ENCODE peak calls at places on chromosome X, in ten cellular contexts. U, B, E, I, Y, P, H, L, W and N are unnamed samples.

GRCh38 chrX:13721819-13722527 is 12.4 kb downstream of the TRAPPC2 start:
- DNase-seq in U (no peak), I (no peak), H (no peak), W (no peak), Y (peak), P (peak), B (no peak), L (no peak), E (no peak), N (no peak)

GRCh38 chrX:44203791-44204190 is 139.7 kb downstream of the EFHC2 start:
- DNase-seq in Y (no peak), E (no peak), H (peak), W (no peak), U (no peak), L (no peak), I (no peak), P (peak), B (no peak), N (no peak)

GRCh38 chrX:135424469-135424868 is 2.7 kb downstream of the SMIM10L2A start:
- DNase-seq in Y (no peak), W (no peak), L (no peak), E (no peak), I (no peak), U (no peak), P (no peak), B (no peak), H (no peak), N (no peak)

GRCh38 chrX:153870288-153870690 is 15.7 kb downstream of the L1CAM start:
- DNase-seq in I (no peak), B (peak), W (no peak), H (no peak), L (no peak), P (no peak), U (no peak), Y (no peak), E (no peak), N (no peak)

GRCh38 chrX:45322382-45322781 is 121.7 kb upstream of the DIPK2B start:
- DNase-seq in U (peak), L (no peak), I (no peak), H (peak), Y (peak), E (no peak), P (peak), B (no peak), W (peak), N (peak)

GRCh38 chrX:114152130-114152529 is 431.8 kb upstream of the HTR2C start:
- DNase-seq in I (no peak), W (peak), E (no peak), B (no peak), P (peak), H (no peak), Y (peak), U (peak), L (no peak), N (no peak)

GRCh38 chrX:138756234-138756633 is 44.7 kb upstream of the FGF13 start:
- DNase-seq in I (no peak), Y (peak), U (peak), W (no peak), H (peak), P (peak), L (no peak), E (no peak), B (no peak), N (no peak)

GRCh38 chrX:36434521-36434920 is 515.0 kb downstream of the CFAP47 start:
- DNase-seq in U (no peak), H (no peak), W (no peak), B (no peak), I (no peak), P (no peak), Y (no peak), L (no peak), E (no peak), N (no peak)

GRCh38 chrX:134512566-134512965 is 52.6 kb downstream of the HPRT1 start:
- DNase-seq in Y (peak), L (no peak), B (no peak), W (peak), U (peak), E (no peak), H (peak), P (peak), I (no peak), N (no peak)

GRCh38 chrX:149504226-149504914 is 736 bp downstream of the IDS start:
- DNase-seq in B (peak), H (peak), U (peak), L (peak), Y (no peak), I (peak), E (no peak), W (no peak), P (no peak), N (peak)
- H3K4me3 ChIP-seq in B (peak), H (peak), U (peak), L (peak), Y (peak), I (peak), E (peak), W (peak), P (peak), N (peak)

GRCh38 chrX:8245411-8245810 is 74.3 kb upstream of the VCX2 start:
- DNase-seq in U (no peak), Y (no peak), P (peak), W (no peak), I (no peak), H (peak), L (no peak), B (no peak), E (no peak), N (no peak)
- H3K4me3 ChIP-seq in U (no peak), Y (no peak), P (no peak), W (no peak), I (no peak), H (no peak), L (no peak), B (no peak), E (no peak), N (no peak)

DNA sequence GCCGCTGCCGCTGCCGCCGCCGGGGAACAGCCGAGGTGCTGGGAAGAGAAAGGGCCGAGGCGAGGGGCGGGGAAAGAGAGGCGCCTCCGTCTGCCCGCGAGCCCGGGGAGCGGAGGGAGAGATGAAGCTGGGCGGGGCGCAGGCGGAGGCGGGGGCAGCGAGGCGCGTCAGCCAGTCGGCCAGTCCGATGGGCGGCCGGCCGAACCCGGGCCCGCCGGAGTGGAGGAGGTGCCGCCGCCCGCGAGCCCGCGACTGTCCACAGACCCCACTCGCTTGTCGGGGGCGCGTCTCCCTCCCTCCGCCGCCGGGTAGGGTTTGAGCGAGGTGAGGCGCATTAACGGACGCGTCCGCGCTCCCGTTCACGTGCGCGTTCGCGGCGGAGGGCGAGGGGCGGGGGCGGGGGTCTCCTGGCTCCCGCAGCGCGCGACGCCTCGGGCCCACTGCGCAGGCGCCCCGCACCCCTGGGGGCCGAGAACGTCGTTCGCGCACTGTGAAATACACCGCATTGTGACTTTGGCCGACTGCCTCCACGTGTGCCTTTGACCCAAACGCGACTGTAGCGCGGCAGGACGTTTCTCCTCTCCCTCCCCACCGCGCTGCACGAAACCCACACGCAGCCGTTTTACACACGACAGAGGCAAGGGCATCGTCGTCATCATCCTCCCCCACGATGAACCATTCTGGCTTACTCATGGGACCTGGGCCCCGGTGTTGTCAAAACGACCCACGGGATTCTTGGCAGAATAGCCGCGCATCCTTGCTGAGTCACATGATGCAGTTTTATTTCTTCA is at the start of gene NUDT11:
- DNase-seq in P (peak), W (peak), B (peak), L (peak), H (peak), E (no peak), I (peak), Y (peak), U (peak), N (peak)
- H3K4me3 ChIP-seq in P (peak), W (peak), B (peak), L (peak), H (peak), E (peak), I (no peak), Y (peak), U (peak), N (peak)

GRCh38 chrX:107934262-107934661 is 47.9 kb downstream of the TEX13B start:
- DNase-seq in Y (no peak), I (no peak), B (no peak), W (no peak), P (no peak), U (no peak), H (no peak), L (no peak), E (no peak), N (no peak)

GRCh38 chrX:107935664-107936433 is 46.3 kb downstream of the TEX13B start:
- DNase-seq in E (no peak), P (peak), W (peak), U (peak), L (no peak), H (peak), B (no peak), I (no peak), Y (peak), N (no peak)

GRCh38 chrX:107940095-107940494 is 42.1 kb downstream of the TEX13B start:
- DNase-seq in E (no peak), U (no peak), B (no peak), I (no peak), P (no peak), H (no peak), L (no peak), Y (no peak), W (no peak), N (no peak)

GRCh38 chrX:107936434-107936730 is 45.8 kb downstream of the TEX13B start:
- DNase-seq in P (peak), H (peak), B (no peak), I (no peak), L (no peak), U (no peak), E (no peak), Y (no peak), W (no peak), N (no peak)

GRCh38 chrX:107935200-107935599 is 47.0 kb downstream of the TEX13B start:
- DNase-seq in U (peak), I (no peak), E (no peak), P (peak), W (peak), L (no peak), B (no peak), Y (peak), H (peak), N (no peak)
- H3K4me3 ChIP-seq in U (peak), I (no peak), E (peak), P (peak), W (peak), L (no peak), B (no peak), Y (no peak), H (peak), N (no peak)

DNA sequence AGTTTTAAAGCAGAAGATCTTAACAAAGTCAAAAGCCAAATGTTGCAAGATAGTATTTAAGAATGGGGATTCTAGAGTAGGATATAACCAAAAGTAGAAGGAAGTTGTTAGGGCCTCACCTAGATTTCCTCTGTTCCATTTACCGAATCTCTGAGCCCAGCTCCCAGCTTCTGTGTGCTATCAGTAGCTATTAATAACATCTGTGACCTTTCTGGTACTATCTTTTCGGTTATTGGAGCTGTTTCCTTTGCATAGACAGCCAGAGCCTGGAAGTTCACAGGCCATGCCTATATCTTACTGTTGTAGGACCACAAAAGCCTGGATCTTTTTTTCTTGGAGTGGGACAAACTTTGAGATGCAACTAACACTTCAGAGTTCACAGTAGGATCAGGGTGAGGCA is 244.2 kb downstream of the PPP1R2C start:
- DNase-seq in P (no peak), L (no peak), U (no peak), E (no peak), I (no peak), H (no peak), Y (no peak), B (no peak), W (no peak), N (no peak)
- H3K4me3 ChIP-seq in P (no peak), L (no peak), U (no peak), E (no peak), I (no peak), H (no peak), Y (no peak), B (no peak), W (no peak), N (no peak)

GRCh38 chrX:2484721-2485459 is 15.9 kb downstream of the DHRSX start:
- DNase-seq in Y (peak), B (peak), H (peak), U (no peak), P (peak), W (peak), E (no peak), I (no peak), L (no peak), N (no peak)
- H3K4me3 ChIP-seq in Y (no peak), B (no peak), H (peak), U (no peak), P (no peak), W (peak), E (peak), I (no peak), L (no peak), N (no peak)

GRCh38 chrX:37779857-37780256 is at the start of gene CYBB:
- DNase-seq in Y (no peak), B (no peak), U (no peak), H (no peak), L (no peak), I (no peak), W (no peak), E (no peak), P (no peak), N (peak)
- H3K4me3 ChIP-seq in Y (no peak), B (peak), U (no peak), H (no peak), L (peak), I (no peak), W (no peak), E (no peak), P (no peak), N (peak)

GRCh38 chrX:30819080-30819479 is 70.0 kb downstream of the TAB3 start:
- DNase-seq in I (no peak), W (no peak), P (no peak), B (no peak), H (no peak), Y (no peak), L (no peak), U (no peak), E (no peak), N (no peak)

GRCh38 chrX:30816079-30816478 is 73.0 kb downstream of the TAB3 start:
- DNase-seq in P (no peak), I (no peak), E (no peak), W (no peak), B (no peak), L (no peak), U (no peak), Y (no peak), H (no peak), N (no peak)

GRCh38 chrX:30812326-30812725 is 76.7 kb downstream of the TAB3 start:
- DNase-seq in U (no peak), W (no peak), E (no peak), Y (no peak), I (no peak), L (no peak), P (no peak), B (no peak), H (no peak), N (peak)

DNA sequence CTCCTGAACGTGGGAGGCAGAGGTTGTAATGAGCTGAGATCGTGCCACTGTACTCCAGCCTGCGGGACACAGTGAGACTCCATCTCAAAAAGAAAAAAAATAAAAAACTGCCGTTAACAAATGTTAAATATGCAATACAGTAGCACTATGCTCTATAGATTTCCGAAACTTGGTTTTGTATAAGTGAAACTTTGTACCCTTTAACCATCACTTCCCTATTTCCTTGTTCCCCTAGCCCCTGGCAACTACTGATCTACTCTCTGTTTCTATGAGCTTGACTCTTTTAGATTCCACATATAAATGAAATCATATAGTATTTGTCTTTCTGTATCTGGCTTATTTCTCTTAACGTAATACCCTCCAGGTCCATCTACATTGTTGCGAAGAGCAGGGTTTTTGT is 74.1 kb downstream of the TAB3 start:
- DNase-seq in B (no peak), I (no peak), H (no peak), W (no peak), U (no peak), Y (no peak), L (no peak), E (no peak), P (no peak), N (no peak)
- H3K4me3 ChIP-seq in B (no peak), I (no peak), H (no peak), W (no peak), U (no peak), Y (no peak), L (no peak), E (no peak), P (no peak), N (no peak)

DNA sequence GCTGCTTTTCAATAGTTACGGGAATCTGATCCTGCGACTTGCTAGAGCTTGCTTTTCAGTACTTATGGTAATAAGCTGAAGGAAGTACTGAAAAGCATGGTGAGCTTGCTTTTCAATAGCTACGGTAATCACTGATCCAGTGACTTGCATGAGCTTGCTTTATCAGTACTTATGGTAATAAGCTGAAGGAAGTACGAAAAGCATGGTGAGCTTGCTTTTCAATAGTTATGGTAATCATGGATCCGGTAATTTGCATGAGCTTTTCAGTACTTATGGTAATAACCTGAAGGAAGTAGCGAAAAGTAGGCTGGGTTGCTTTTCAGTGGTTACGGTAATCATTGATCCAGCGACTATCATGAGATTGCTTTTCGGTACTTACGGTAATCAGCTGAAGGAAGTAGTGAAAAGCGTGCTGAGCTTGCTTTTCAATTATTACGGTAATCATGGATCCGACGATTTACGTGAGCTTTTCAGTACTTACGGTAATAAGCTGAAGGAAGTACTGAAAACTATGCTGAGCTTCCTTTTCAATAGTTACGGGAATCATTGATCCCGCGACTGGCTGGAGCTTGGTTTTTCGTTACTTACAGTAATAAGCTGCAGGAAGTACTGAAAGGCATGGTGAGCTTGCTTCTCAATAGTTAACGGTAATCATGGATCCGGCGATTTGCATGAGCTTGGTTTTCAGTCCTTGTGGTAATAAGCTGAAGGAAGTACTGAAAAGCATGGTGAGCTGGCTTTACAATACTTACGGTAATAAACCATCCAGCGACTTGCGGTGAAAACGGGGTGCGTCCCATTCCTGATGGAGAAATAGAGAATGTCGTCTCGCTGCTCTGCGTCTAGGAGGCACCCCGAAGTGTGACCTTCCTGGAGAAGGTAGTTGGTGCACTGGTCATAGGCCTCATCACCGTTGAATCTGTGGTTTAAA is 6.5 kb downstream of the CRLF2 start:
- DNase-seq in Y (peak), U (peak), B (peak), I (no peak), W (peak), L (no peak), P (peak), H (peak), E (no peak), N (peak)
- H3K4me3 ChIP-seq in Y (peak), U (peak), B (peak), I (peak), W (peak), L (peak), P (no peak), H (peak), E (peak), N (peak)